ENCODE peak calls at places on chromosomes 16 and 17, in five cellular contexts. D, N, C, H and K are unnamed samples.

GRCh38 chr16:24639769-24640168 is 89.7 kb upstream of the TNRC6A start:
- DNase-seq in N (no peak), H (no peak), C (no peak), D (no peak), K (no peak)

GRCh38 chr16:75754126-75754525 is 27.8 kb upstream of the CPHXL start:
- DNase-seq in N (no peak), C (no peak), D (no peak), H (no peak), K (peak)

GRCh38 chr17:48587276-48588073 is 2.6 kb downstream of the HOXB3 start:
- DNase-seq in N (no peak), D (no peak), C (no peak), H (no peak), K (no peak)

GRCh38 chr17:45170976-45171337 is 9.3 kb downstream of the HEXIM2 start:
- DNase-seq in H (peak), D (no peak), N (peak), C (peak), K (peak)

GRCh38 chr17:48241131-48241591 is 133.6 kb downstream of the SNX11 start:
- DNase-seq in D (peak), H (no peak), C (peak), N (peak), K (peak)

GRCh38 chr16:67181346-67181745 is 2.4 kb downstream of the MATCAP1 start:
- DNase-seq in D (no peak), N (no peak), C (peak), H (no peak), K (peak)

GRCh38 chr17:48745381-48746275 is 17.1 kb upstream of the HOXB13 start:
- DNase-seq in C (no peak), N (no peak), D (no peak), H (no peak), K (no peak)

GRCh38 chr16:87968541-87968940 is 17.3 kb downstream of the BANP start:
- DNase-seq in H (no peak), N (no peak), D (no peak), C (peak), K (no peak)

GRCh38 chr16:20153444-20153843 is 79.8 kb upstream of the GPR139 start:
- DNase-seq in H (no peak), N (no peak), C (no peak), D (no peak), K (no peak)

GRCh38 chr16:29852654-29853053 is 10.4 kb downstream of the CDIPT start:
- DNase-seq in D (no peak), N (no peak), C (peak), H (no peak), K (no peak)

GRCh38 chr17:80746262-80746935 is 201.8 kb downstream of the RPTOR start:
- DNase-seq in D (no peak), H (no peak), C (no peak), N (no peak), K (no peak)

GRCh38 chr16:13083687-13084086 is 182.3 kb downstream of the SHISA9 start:
- DNase-seq in N (no peak), H (no peak), D (no peak), C (no peak), K (no peak)

GRCh38 chr17:8016632-8017424 is 14.4 kb downstream of the GUCY2D start:
- DNase-seq in D (peak), C (peak), H (no peak), N (no peak), K (peak)

GRCh38 chr17:4074831-4075495 is 67.9 kb downstream of the ZZEF1 start:
- DNase-seq in N (no peak), C (peak), D (peak), H (no peak), K (peak)

GRCh38 chr17:302300-302698 is 50.3 kb downstream of the RPH3AL start:
- DNase-seq in D (no peak), N (no peak), H (no peak), C (no peak), K (no peak)

GRCh38 chr17:70137451-70138230 is 31.7 kb upstream of the KCNJ2 start:
- DNase-seq in D (peak), N (no peak), H (no peak), C (peak), K (peak)

GRCh38 chr17:56908061-56908542 is 5.7 kb downstream of the TRIM25 start:
- DNase-seq in D (peak), H (peak), C (no peak), N (peak), K (no peak)

GRCh38 chr16:24645739-24646645 is 83.5 kb upstream of the TNRC6A start:
- DNase-seq in C (peak), H (no peak), D (no peak), N (no peak), K (peak)

GRCh38 chr17:43025290-43025657 is 243 bp downstream of the RND2 start:
- DNase-seq in D (no peak), C (no peak), H (no peak), N (no peak), K (no peak)

GRCh38 chr17:19287651-19288050 is 50.5 kb downstream of the EPN2 start:
- DNase-seq in N (no peak), H (no peak), D (no peak), C (no peak), K (no peak)

GRCh38 chr17:4480929-4481898 is 17.5 kb upstream of the SPNS2 start:
- DNase-seq in H (no peak), D (no peak), C (no peak), N (no peak), K (no peak)

GRCh38 chr17:3843935-3844516 is 2.0 kb downstream of the NCBP3 start:
- DNase-seq in C (peak), D (peak), N (no peak), H (no peak), K (peak)

GRCh38 chr16:82567203-82567602 is 59.6 kb upstream of the CDH13 start:
- DNase-seq in H (no peak), D (no peak), N (no peak), C (no peak), K (no peak)

GRCh38 chr17:31050948-31051347 is 43.8 kb upstream of the NF1 start:
- DNase-seq in N (no peak), D (no peak), H (peak), C (no peak), K (no peak)

GRCh38 chr17:31051517-31051916 is 43.3 kb upstream of the NF1 start:
- DNase-seq in C (peak), N (no peak), H (no peak), D (no peak), K (no peak)

GRCh38 chr17:31053076-31053475 is 41.7 kb upstream of the NF1 start:
- DNase-seq in C (no peak), H (no peak), D (no peak), N (no peak), K (no peak)

GRCh38 chr17:31054761-31055160 is 40.0 kb upstream of the NF1 start:
- DNase-seq in H (no peak), D (no peak), N (no peak), C (no peak), K (no peak)

DNA sequence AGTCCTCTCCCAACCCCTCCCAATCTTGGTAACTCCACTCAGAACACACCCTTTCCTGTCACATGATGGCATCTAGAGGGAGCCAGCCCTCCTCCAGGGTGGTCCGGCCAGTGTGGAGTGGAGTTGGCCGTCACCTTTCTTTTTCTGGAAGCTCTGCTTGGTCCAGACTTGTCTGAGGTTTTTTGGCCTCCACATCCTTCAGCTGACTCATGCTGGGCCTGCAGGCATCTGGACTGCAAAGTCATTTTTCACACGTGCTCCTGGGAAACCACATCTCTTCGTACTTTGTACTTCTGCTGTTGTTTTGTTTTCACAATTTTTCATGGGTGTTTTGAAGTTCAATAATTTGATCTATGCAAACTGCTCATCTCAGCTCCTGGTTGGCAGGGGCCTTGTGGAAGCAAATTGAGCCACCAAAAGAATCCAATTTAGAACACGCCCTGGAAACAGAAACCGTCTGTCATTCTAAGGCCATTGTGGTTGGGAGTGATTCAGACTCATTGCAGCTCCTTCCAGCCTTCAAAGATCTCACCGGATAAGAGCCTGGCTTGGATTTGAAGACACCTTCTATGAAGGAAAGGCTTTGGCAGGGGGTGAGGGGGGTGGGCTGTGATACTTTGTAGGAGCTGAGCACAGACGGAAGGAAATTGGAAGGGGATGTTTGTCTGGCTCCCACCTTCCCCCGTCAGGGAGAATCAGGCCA is 42.4 kb upstream of the NF1 start:
- DNase-seq in N (peak), C (peak), D (no peak), H (no peak), K (peak)
- H3K4me3 ChIP-seq in N (no peak), C (peak), D (no peak), H (no peak), K (no peak)

DNA sequence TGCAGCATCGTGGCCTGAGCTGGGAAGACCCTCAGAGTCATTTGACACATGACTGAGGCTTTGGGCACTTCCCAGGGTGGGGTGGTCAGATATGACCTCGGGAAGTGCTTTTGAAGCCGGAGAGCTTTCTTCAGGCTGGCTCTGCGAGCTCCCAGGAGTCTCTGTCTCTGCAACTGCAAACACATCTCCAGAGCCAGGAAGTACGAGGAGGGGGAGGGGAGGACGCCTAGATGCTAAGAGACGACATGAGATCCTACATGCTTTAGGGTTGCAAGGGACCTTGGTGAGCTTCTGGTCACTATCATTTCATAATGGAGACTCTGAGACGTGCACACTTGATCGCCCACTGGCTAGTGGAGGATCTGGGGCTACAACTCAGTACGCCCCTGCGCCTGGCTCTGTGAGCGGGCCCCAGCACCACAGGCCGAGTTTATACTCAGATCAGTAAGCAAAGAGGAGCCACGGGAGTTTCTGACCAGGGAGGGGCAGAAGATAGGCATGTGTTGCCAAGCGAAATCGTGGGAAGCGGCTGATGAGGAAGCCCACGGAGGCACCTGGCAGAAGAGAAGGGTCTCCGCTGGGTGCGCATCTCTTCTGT is 527 bp upstream of the MGAT5B start:
- DNase-seq in D (no peak), N (no peak), H (no peak), C (peak), K (peak)
- H3K4me3 ChIP-seq in D (no peak), N (peak), H (peak), C (no peak), K (no peak)

GRCh38 chr17:36972905-36973304 is 24.2 kb downstream of the AATF start:
- DNase-seq in D (no peak), N (no peak), H (no peak), C (no peak), K (no peak)
- H3K4me3 ChIP-seq in D (no peak), N (no peak), H (no peak), C (no peak), K (no peak)

DNA sequence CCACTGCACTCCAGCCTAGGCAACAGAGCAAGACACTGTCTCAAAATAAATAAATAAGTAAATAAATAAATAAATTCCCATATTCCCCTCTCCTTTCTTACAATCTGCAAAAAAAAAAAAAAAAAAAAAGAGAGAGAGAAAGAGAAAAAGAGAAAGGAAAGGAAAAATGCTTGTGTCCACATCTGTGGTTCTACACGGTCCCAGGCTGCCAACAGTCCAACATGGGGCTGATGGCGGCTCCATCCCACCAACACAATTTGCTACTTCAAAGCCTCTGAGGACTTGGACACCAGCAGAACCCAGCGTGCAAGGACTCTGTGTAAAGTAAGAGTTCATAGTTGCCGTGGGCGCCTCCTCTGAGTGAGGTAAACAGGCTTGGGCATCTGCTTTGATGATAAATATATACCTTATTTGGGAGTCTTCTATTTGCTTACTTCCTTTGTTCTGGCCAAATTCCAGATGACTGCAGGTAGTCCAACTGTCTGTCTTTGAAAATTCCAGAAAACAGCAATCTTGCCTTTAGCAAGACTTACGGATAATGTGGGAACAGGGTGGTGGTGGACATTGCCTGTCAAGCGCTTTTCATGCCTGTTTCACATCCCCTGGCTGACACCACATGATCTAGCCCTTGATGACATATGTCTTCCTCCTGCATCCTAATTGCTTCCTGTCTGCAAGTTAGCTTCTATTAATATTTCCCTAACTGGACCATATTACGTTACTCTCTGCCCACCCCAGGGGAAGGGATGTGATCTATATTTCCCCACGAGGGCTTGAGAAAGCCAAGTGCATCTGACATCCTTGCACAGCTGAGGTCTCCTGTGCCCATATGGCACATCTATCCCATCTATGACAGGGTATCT is 10.1 kb downstream of the LITAF start:
- DNase-seq in H (no peak), N (no peak), C (no peak), D (peak), K (peak)
- H3K4me3 ChIP-seq in H (no peak), N (no peak), C (no peak), D (no peak), K (no peak)

GRCh38 chr16:2025878-2026460 is 733 bp upstream of the NHERF2 start:
- DNase-seq in D (peak), C (no peak), H (no peak), N (no peak), K (no peak)

GRCh38 chr16:2024026-2024425 is 2.7 kb upstream of the NHERF2 start:
- DNase-seq in D (no peak), N (peak), C (no peak), H (no peak), K (no peak)

GRCh38 chr16:2025251-2025650 is 1.5 kb upstream of the NHERF2 start:
- DNase-seq in N (no peak), H (no peak), D (no peak), C (no peak), K (no peak)

GRCh38 chr16:2022723-2023097 is 3.1 kb downstream of the NPW start:
- DNase-seq in D (peak), C (no peak), H (no peak), N (peak), K (no peak)

GRCh38 chr16:2023098-2023925 is 3.4 kb upstream of the NHERF2 start:
- DNase-seq in C (peak), D (peak), N (peak), H (peak), K (peak)
- H3K4me3 ChIP-seq in C (peak), D (peak), N (peak), H (peak), K (peak)

DNA sequence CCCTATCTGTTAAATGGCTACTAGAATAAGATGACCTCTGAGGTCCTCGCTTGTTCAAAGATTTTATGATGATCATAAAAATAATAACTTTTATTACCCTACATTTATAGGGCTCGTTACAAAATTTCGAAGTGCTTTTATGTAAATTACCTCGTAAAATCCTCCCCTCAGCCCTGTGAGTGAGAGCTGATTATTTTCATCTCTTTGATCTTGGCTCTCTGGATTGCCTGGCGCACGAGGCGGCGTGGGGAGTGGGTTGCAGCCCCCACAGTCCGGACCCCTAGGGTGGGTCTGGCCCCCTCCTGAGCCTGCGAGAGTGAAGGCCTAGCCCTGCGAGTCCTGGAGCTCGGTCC is 1.6 kb downstream of the SDK2 start:
- DNase-seq in C (no peak), N (no peak), D (no peak), H (no peak), K (no peak)
- H3K4me3 ChIP-seq in C (no peak), N (peak), D (no peak), H (peak), K (peak)